ENCODE peak calls at places on chromosomes 16 and 17, in five cellular contexts. C is pancreas, M is Peyer's patch, Z is GM23338, G is ovary. L is an unnamed sample. For H3K4me1, the result is how much of the 10 kb centered on the place peaks cover.

GRCh38 chr17:46179375-46179999 is 13.7 kb downstream of the KANSL1 start:
- DNase-seq in C (no peak), M (no peak), Z (peak), G (no peak), L (no peak)

GRCh38 chr16:23701045-23701444 is 12.0 kb downstream of the ERN2 start:
- DNase-seq in C (no peak), M (no peak), Z (no peak), G (no peak), L (no peak)

GRCh38 chr16:23505180-23505665 is 5.1 kb downstream of the GGA2 start:
- DNase-seq in C (no peak), M (no peak), Z (no peak), G (no peak), L (no peak)

GRCh38 chr17:8606415-8606814 is 24.1 kb downstream of the MYH10 start:
- DNase-seq in C (no peak), M (no peak), Z (no peak), G (no peak), L (no peak)

GRCh38 chr16:10040136-10041080 is 141.8 kb downstream of the GRIN2A start:
- DNase-seq in C (no peak), M (no peak), Z (peak), G (no peak), L (no peak)

GRCh38 chr17:69223809-69224208 is 4.8 kb downstream of the ABCA10 start:
- DNase-seq in C (no peak), M (no peak), Z (no peak), G (no peak), L (no peak)

GRCh38 chr16:29231231-29231630 is 175.3 kb downstream of the NPIPB11 start:
- DNase-seq in C (no peak), M (no peak), Z (no peak), G (peak), L (no peak)

GRCh38 chr16:50282010-50282538 is 15.7 kb downstream of the ADCY7 start:
- DNase-seq in C (no peak), M (peak), Z (no peak), G (no peak), L (peak)

GRCh38 chr17:37659887-37660286 is 16.6 kb upstream of the DDX52 start:
- DNase-seq in C (no peak), M (no peak), Z (peak), G (no peak), L (no peak)

GRCh38 chr17:1068356-1068755 is 71.4 kb downstream of the TIMM22 start:
- DNase-seq in C (no peak), M (no peak), Z (no peak), G (no peak), L (no peak)

GRCh38 chr16:15506441-15506840 is 72.1 kb downstream of the BMERB1 start:
- DNase-seq in C (no peak), M (no peak), Z (no peak), G (no peak), L (no peak)

GRCh38 chr16:87860553-87861299 is 8.6 kb downstream of the SLC7A5 start:
- DNase-seq in C (no peak), M (no peak), Z (no peak), G (peak), L (no peak)

GRCh38 chr16:88940196-88941050 is 36.6 kb downstream of the CBFA2T3 start:
- DNase-seq in C (peak), M (no peak), Z (peak), G (no peak), L (no peak)

GRCh38 chr17:20080513-20080912 is 71.4 kb downstream of the SPECC1 start:
- DNase-seq in C (no peak), M (no peak), Z (peak), G (no peak), L (no peak)

GRCh38 chr17:64202683-64203430 is 60.2 kb downstream of the TEX2 start:
- DNase-seq in C (no peak), M (no peak), Z (no peak), G (no peak), L (no peak)

GRCh38 chr17:36496018-36496789 is 9.7 kb downstream of the ZNHIT3 start:
- DNase-seq in C (peak), M (no peak), Z (no peak), G (no peak), L (no peak)

GRCh38 chr16:78443780-78444422 is 344.4 kb downstream of the WWOX start:
- DNase-seq in C (no peak), M (no peak), Z (no peak), G (peak), L (no peak)

GRCh38 chr17:50988427-50988826 is 122.3 kb upstream of the TOB1 start:
- DNase-seq in C (no peak), M (no peak), Z (no peak), G (no peak), L (no peak)

GRCh38 chr17:36901506-36901905 is 35.8 kb upstream of the LHX1 start:
- DNase-seq in C (no peak), M (no peak), Z (peak), G (no peak), L (no peak)

GRCh38 chr16:84619103-84619460 is 1.2 kb upstream of the COTL1 start:
- DNase-seq in C (no peak), M (no peak), Z (no peak), G (no peak), L (no peak)

GRCh38 chr17:28727727-28728363 is 743 bp upstream of the NEK8 start:
- DNase-seq in C (peak), M (peak), Z (peak), G (peak), L (peak)

GRCh38 chr16:88382491-88383400 is at the start of gene ZNF469:
- DNase-seq in C (peak), M (no peak), Z (peak), G (peak), L (peak)

GRCh38 chr16:10765772-10766171 is 22.1 kb downstream of the NUBP1 start:
- DNase-seq in C (no peak), M (no peak), Z (no peak), G (no peak), L (no peak)

GRCh38 chr16:57985204-57986121 is 14.5 kb upstream of the CNGB1 start:
- DNase-seq in C (peak), M (no peak), Z (peak), G (peak), L (peak)

GRCh38 chr17:44095647-44096496 is 25.3 kb downstream of the G6PC3 start:
- DNase-seq in C (no peak), M (peak), Z (peak), G (peak), L (no peak)

GRCh38 chr17:71828182-71828596 is 292.6 kb upstream of the SOX9 start:
- DNase-seq in C (no peak), M (no peak), Z (peak), G (no peak), L (no peak)

GRCh38 chr16:84059111-84059510 is 16.5 kb upstream of the SLC38A8 start:
- DNase-seq in C (no peak), M (peak), Z (no peak), G (no peak), L (peak)

GRCh38 chr17:49217651-49218413 is 7.3 kb downstream of the ABI3 start:
- DNase-seq in C (no peak), M (peak), Z (no peak), G (no peak), L (peak)

GRCh38 chr17:66413564-66414520 is 111.4 kb downstream of the PRKCA start:
- DNase-seq in C (no peak), M (no peak), Z (no peak), G (no peak), L (no peak)
- H3K4me1 ChIP-seq in C (under half), M (under half), Z (under half), G (under half), L (under half)

DNA sequence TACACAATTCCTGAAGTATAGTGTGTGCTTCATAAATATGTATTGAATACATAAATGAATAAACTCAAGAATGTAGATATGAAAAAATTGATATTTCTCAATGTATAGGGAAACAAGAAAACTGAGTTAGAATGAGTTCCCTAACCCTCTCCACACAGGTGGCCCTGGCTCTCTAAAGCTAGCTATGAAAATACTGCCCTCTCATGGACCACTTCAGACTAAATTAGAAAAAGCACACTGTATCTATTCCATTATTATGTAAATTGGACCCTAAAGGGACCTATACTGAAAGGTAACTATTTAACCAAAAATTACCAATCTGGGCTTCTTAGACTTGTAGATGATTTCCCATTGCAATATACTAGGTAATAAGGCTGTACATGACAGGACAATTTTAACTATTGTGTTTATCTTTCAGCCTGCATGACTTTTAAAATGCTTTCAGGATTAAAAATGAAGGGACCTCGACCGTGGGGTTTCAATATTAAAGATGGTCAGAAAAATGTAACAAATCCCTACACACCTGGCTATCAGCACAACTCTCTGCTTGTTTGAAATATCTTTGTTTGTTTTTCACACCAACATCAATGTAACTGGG is 672.5 kb upstream of the KIF2B start:
- DNase-seq in C (no peak), M (no peak), Z (peak), G (no peak), L (no peak)
- TF ChIP-seq CTCF in C (no peak), M (no peak), Z (peak), G (no peak), L (no peak)

DNA sequence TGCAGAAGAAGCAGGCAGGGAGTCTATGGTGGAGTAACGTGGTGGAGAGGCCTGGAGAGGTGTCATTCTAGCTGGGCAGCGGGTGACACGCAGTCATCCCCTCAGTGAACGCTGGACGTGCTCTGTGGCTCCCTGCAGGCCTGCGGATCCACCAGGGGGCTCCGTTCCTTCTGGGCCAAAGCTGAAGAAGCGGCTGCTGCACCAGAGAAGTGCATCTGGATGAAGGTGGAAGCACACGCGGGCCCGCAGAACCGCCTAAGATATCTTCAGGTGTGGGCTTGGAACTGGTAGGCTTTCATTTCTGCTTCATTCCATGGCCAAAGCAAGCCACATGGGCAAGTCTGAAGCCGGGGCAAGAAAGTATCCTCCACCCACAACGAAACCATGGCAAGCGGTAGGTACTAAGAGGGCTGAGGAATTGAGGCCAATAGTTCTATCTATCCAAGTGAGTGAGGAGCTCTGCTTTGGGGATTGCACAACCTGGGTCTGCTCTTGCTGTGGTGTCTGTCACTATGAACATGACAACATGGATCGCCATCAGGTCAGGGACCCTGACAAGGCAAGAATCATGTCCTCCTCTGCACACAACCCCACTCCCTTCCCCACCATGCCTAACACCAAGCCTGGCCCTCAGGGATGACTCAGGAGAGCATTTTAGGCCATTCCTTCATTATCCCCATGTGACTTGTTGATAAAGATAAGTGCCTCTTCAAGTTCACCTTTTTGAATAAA is 78.9 kb upstream of the FBXO47 start:
- DNase-seq in C (no peak), M (no peak), Z (peak), G (no peak), L (no peak)
- H3K27ac ChIP-seq in C (no peak), M (no peak), Z (peak), G (no peak), L (no peak)

GRCh38 chr16:81478876-81479496 is 34.4 kb downstream of the CMIP start:
- DNase-seq in C (no peak), M (peak), Z (no peak), G (no peak), L (peak)
- H3K4me1 ChIP-seq in C (under half), M (half or more), Z (under half), G (under half), L (half or more)

DNA sequence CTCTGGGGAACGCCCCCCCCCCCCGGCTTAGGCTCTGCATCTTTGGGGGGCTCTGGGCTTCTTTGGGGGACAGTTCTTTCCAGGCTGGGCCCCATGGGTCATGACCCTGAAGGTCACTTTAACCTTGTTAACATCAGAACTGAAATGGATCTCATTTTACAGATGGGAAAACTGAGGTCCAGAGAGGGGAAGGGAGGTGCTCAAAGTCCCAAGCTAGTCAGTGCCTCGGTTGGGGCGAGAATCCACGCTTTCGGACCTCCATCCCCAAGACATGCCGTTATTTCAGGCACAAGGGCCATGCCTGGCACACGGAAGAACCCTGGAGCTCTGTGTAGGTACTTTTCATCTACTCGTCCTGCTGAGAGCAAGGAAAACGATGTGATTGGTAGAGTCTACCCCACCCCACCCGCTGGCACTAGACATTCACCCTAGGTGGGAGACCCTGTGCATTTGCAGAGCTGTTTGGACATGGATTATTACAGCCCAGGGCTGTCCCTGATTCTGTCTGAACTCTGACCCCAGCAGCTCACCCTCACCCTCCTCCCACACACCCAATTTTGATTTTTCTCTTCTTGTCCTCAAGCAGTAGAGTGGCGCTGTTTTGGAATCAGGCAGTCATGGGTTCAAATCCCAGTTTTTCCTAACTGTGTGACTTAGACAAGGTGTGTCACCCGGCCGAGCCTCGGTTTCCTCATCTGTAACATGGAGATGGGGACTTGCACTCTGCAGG is 155.1 kb upstream of the CDC42EP4 start:
- DNase-seq in C (no peak), M (no peak), Z (no peak), G (no peak), L (no peak)
- TF ChIP-seq CTCF in C (no peak), M (no peak), Z (peak), G (no peak), L (no peak)

GRCh38 chr17:79993390-79994221 is 42.1 kb downstream of the TBC1D16 start:
- DNase-seq in C (peak), M (peak), Z (peak), G (peak), L (peak)
- H3K27ac ChIP-seq in C (no peak), M (peak), Z (peak), G (peak), L (peak)

L was measured in left lung.